ENCODE peak calls at places on chromosomes 7 and 10, in four cellular contexts. N is PC-9, S is SK-N-SH, L is GM12864. X is an unnamed sample.

GRCh38 chr7:103540986-103541385 is 95.0 kb upstream of the SLC26A5 start:
- DNase-seq in S (peak; percentile 57), L (no peak), N (no peak), X (no peak)

GRCh38 chr10:117956972-117957371 is 89.8 kb downstream of the RAB11FIP2 start:
- DNase-seq in S (no peak), L (no peak), N (no peak), X (no peak)

GRCh38 chr10:44983066-44983894 is 4.7 kb upstream of the DEPP1 start:
- DNase-seq in L (no peak), N (no peak), S (no peak), X (no peak)

GRCh38 chr10:124680675-124681074 is 63.5 kb downstream of the FAM53B start:
- DNase-seq in L (no peak), N (no peak), S (no peak), X (no peak)

GRCh38 chr7:33395340-33395739 is 266.0 kb downstream of the BBS9 start:
- DNase-seq in S (no peak), L (no peak), N (no peak), X (no peak)

GRCh38 chr7:981793-982510 is 1.0 kb upstream of the CYP2W1 start:
- DNase-seq in L (no peak), N (no peak), S (no peak), X (no peak)

GRCh38 chr7:157601530-157601929 is 264.7 kb downstream of the DNAJB6 start:
- DNase-seq in L (no peak), N (no peak), S (no peak), X (no peak)

GRCh38 chr10:5590816-5591215 is 66.1 kb downstream of the CALML3 start:
- DNase-seq in S (peak; percentile 51), L (no peak), N (no peak), X (no peak)

GRCh38 chr7:131331806-131332205 is 4.1 kb downstream of the MKLN1 start:
- DNase-seq in L (no peak), S (no peak), N (no peak), X (no peak)

GRCh38 chr10:93463723-93464511 is 18.2 kb downstream of the MYOF start:
- DNase-seq in S (no peak), L (no peak), N (no peak), X (no peak)

GRCh38 chr7:152086513-152086912 is 61.0 kb downstream of the GALNT11 start:
- DNase-seq in N (no peak), S (no peak), L (no peak), X (no peak)

GRCh38 chr7:85023066-85023687 is 163.7 kb downstream of the SEMA3D start:
- DNase-seq in S (no peak), L (no peak), N (no peak), X (no peak)

GRCh38 chr7:148856035-148856881 is 27.8 kb downstream of the EZH2 start:
- DNase-seq in N (peak; percentile 53), L (no peak), S (peak; percentile 64), X (no peak)

GRCh38 chr7:66946545-66946944 is 25.5 kb downstream of the TMEM248 start:
- DNase-seq in N (no peak), S (no peak), L (no peak), X (no peak)

GRCh38 chr10:15744217-15744865 is 24.6 kb upstream of the ITGA8 start:
- DNase-seq in N (no peak), L (peak; percentile 34), S (peak; percentile 37), X (no peak)

GRCh38 chr7:151717415-151717814 is 159.5 kb downstream of the PRKAG2 start:
- DNase-seq in L (no peak), N (no peak), S (no peak), X (no peak)

GRCh38 chr10:98422182-98422581 is 7.2 kb upstream of the PYROXD2 start:
- DNase-seq in S (no peak), N (no peak), L (no peak), X (no peak)

GRCh38 chr7:214410-215212 is 22.2 kb downstream of the FAM20C start:
- DNase-seq in S (no peak), L (no peak), N (no peak), X (no peak)

GRCh38 chr7:100493476-100494264 is 9.9 kb downstream of the NYAP1 start:
- DNase-seq in N (no peak), L (no peak), S (peak; percentile 36), X (no peak)

GRCh38 chr10:86345296-86346168 is 21.1 kb downstream of the GRID1 start:
- DNase-seq in N (peak; percentile 62), S (no peak), L (no peak), X (peak; percentile 1)

GRCh38 chr7:45682358-45682735 is 108.2 kb downstream of the ADCY1 start:
- DNase-seq in N (no peak), L (no peak), S (no peak), X (no peak)

GRCh38 chr7:69598487-69599148 is 343 bp downstream of the AUTS2 start:
- DNase-seq in N (no peak), L (no peak), S (no peak), X (no peak)

GRCh38 chr10:86261933-86262665 is 104.5 kb downstream of the GRID1 start:
- DNase-seq in N (no peak), S (no peak), L (peak; percentile 24), X (no peak)

GRCh38 chr10:120365872-120366271 is 91.2 kb upstream of the PLPP4 start:
- DNase-seq in S (no peak), N (no peak), L (no peak), X (no peak)

GRCh38 chr10:118754132-118754555 is 626 bp downstream of the CACUL1 start:
- DNase-seq in S (peak; percentile 60), N (peak; percentile 42), L (no peak), X (no peak)

GRCh38 chr10:37489658-37490003 is 364.2 kb downstream of the ANKRD30A start:
- DNase-seq in L (no peak), N (no peak), S (no peak), X (no peak)
- H3K4me3 ChIP-seq in L (no peak overlapping the region), N (no peak overlapping the region), S (peak overlapping the region; percentile 11), X (no peak overlapping the region)

GRCh38 chr7:57868771-57869483 is 418.9 kb downstream of the ZNF716 start:
- DNase-seq in L (no peak), N (no peak), S (peak; percentile 50), X (no peak)
- H3K4me3 ChIP-seq in L (no peak overlapping the region), N (no peak overlapping the region), S (peak overlapping the region; percentile 64), X (peak overlapping the region; percentile 24)

GRCh38 chr10:7409045-7409731 is 1.6 kb downstream of the SFMBT2 start:
- DNase-seq in N (no peak), S (peak; percentile 74), L (peak; percentile 46), X (no peak)

GRCh38 chr10:7407368-7408002 is 3.3 kb downstream of the SFMBT2 start:
- DNase-seq in S (no peak), L (no peak), N (no peak), X (no peak)

GRCh38 chr10:7408003-7408493 is 2.8 kb downstream of the SFMBT2 start:
- DNase-seq in L (no peak), S (no peak), N (no peak), X (no peak)

GRCh38 chr10:7409732-7410168 is 1.1 kb downstream of the SFMBT2 start:
- DNase-seq in N (no peak), S (peak; percentile 52), L (no peak), X (no peak)

DNA sequence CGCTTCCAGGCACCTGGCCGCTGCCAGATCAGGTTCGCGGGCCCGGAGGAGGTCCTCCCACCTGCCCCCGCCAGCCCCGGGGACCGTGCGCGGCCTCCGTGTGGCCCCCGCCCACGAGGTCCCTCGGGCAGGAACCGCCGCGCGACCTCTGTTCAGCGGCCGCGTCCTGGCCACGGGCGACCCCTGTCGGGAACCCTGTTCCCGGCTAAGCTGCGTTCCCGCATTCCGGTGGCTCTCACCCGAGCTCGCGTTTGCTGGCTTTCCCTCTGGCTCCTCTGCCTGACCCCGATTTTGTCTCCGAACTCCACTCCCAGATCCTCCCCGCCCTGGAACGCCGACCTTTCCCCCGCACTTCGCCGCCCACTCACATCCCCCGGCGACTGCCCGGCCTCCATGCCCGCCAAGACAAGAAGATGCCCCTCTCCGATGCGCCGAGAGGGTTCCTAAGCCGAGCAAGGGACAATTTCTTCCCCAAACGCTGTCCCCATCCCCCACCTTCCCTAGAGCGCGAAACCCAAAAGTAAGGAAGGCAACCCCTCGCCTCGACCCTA is 2.3 kb downstream of the SFMBT2 start:
- DNase-seq in L (no peak), N (no peak), S (peak; percentile 90), X (no peak)
- H3K4me3 ChIP-seq in L (peak overlapping the region; percentile 84), N (no peak overlapping the region), S (peak overlapping the region; percentile 72), X (no peak overlapping the region)

GRCh38 chr7:2180081-2180480 is 52.7 kb downstream of the MAD1L1 start:
- DNase-seq in N (no peak), S (no peak), L (no peak), X (no peak)
- H3K4me3 ChIP-seq in N (no peak overlapping the region), S (no peak overlapping the region), L (no peak overlapping the region), X (no peak overlapping the region)

GRCh38 chr10:95558593-95559320 is 2.4 kb downstream of the SORBS1 start:
- DNase-seq in N (no peak), S (no peak), L (no peak), X (no peak)
- H3K4me3 ChIP-seq in N (no peak overlapping the region), S (no peak overlapping the region), L (no peak overlapping the region), X (no peak overlapping the region)

GRCh38 chr7:36400023-36400422 is 10.4 kb downstream of the ANLN start:
- DNase-seq in N (no peak), S (no peak), L (no peak), X (no peak)
- H3K4me3 ChIP-seq in N (no peak overlapping the region), S (no peak overlapping the region), L (no peak overlapping the region), X (no peak overlapping the region)